ENCODE peak calls at places on chromosomes 4 and X, in five cellular contexts. P is GM04503; F is GM12865; A is cardiac septum; T is stimulated activated naive CD4-positive, alpha-beta T cell. U is an unnamed sample.

GRCh38 chrX:132004728-132005127 is 18.4 kb upstream of the STK26 start:
- DNase-seq in P (no peak), F (no peak), A (no peak), T (no peak), U (no peak)

GRCh38 chr4:39528056-39528465 is 822 bp upstream of the UGDH start:
- DNase-seq in P (peak; percentile 65), F (no peak), A (peak; percentile 88), T (no peak), U (no peak)

GRCh38 chrX:21840199-21840557 is 761 bp downstream of the MBTPS2 start:
- DNase-seq in P (no peak), F (peak; percentile 41), A (no peak), T (no peak), U (no peak)

GRCh38 chrX:12709047-12709446 is 82.2 kb upstream of the PRPS2 start:
- DNase-seq in P (no peak), F (no peak), A (no peak), T (no peak), U (no peak)

GRCh38 chr4:159484049-159484448 is 381.2 kb downstream of the RAPGEF2 start:
- DNase-seq in P (no peak), F (no peak), A (no peak), T (no peak), U (no peak)

GRCh38 chrX:151860827-151861226 is 51.9 kb upstream of the MAGEA4 start:
- DNase-seq in P (no peak), F (no peak), A (no peak), T (no peak), U (no peak)

GRCh38 chrX:153507484-153508178 is 9.8 kb upstream of the ATP2B3 start:
- DNase-seq in P (no peak), F (peak; percentile 70), A (peak; percentile 90), T (peak; percentile 74), U (no peak)

GRCh38 chr4:94454405-94454804 is 2.7 kb downstream of the PDLIM5 start:
- DNase-seq in P (no peak), F (no peak), A (no peak), T (no peak), U (no peak)

GRCh38 chr4:80811413-80811812 is 219.1 kb upstream of the BMP3 start:
- DNase-seq in P (no peak), F (no peak), A (no peak), T (no peak), U (no peak)

GRCh38 chrX:54817220-54817820 is 9.8 kb downstream of the MAGED2 start:
- DNase-seq in P (no peak), F (no peak), A (no peak), T (no peak), U (no peak)

GRCh38 chrX:109393859-109394258 is 88.0 kb downstream of the GUCY2F start:
- DNase-seq in P (no peak), F (peak; percentile 28), A (no peak), T (no peak), U (no peak)

U was measured in HS-5.